ENCODE peak calls at places on chromosomes 3 and 15, in nine cellular contexts. One of them, this sample, is unnamed.
A peak's percentile ranks its signal among the peaks of the same experiment; 100 is the strongest.

GRCh38 chr3:19146685-19147650 is 1.3 kb upstream of the KCNH8 start:
- DNase-seq in naive thymus-derived CD8-positive, alpha-beta T cell: peak; percentile 73
- DNase-seq in activated CD8-positive, alpha-beta memory T cell treated with anti-CD3 and anti-CD28 coated beads for 4 hours: peak; percentile 38
- DNase-seq in GM12878: no peak
- DNase-seq in type B pancreatic cell: peak; percentile 85
- DNase-seq in OCI-M1: peak; percentile 67
- DNase-seq in cardiac muscle cell: peak; percentile 94
- DNase-seq in stimulated activated CD8-positive, alpha-beta memory T cell treated with anti-CD3 and anti-CD28 coated beads, Interleukin-12 subunit alpha, Interleukin-12 subunit beta, amount 100 ng/mL, for 1 hour: peak; percentile 33
- DNase-seq in activated CD4-positive, CD25-positive, alpha-beta regulatory T cell: no peak
- DNase-seq in this sample: no peak

GRCh38 chr15:29822685-29823459 is 604 bp upstream of the TJP1 start:
- DNase-seq in stimulated activated CD8-positive, alpha-beta memory T cell treated with anti-CD3 and anti-CD28 coated beads, Interleukin-12 subunit alpha, Interleukin-12 subunit beta, amount 100 ng/mL, for 1 hour: no peak
- DNase-seq in activated CD4-positive, CD25-positive, alpha-beta regulatory T cell: no peak
- DNase-seq in type B pancreatic cell: peak; percentile 79
- DNase-seq in naive thymus-derived CD8-positive, alpha-beta T cell: no peak
- DNase-seq in activated CD8-positive, alpha-beta memory T cell treated with anti-CD3 and anti-CD28 coated beads for 4 hours: no peak
- DNase-seq in OCI-M1: no peak
- DNase-seq in GM12878: no peak
- DNase-seq in cardiac muscle cell: peak; percentile 74
- DNase-seq in this sample: peak; percentile 14

GRCh38 chr3:40996827-40997710 is 202.2 kb upstream of the CTNNB1 start:
- DNase-seq in GM12878: no peak
- DNase-seq in stimulated activated CD8-positive, alpha-beta memory T cell treated with anti-CD3 and anti-CD28 coated beads, Interleukin-12 subunit alpha, Interleukin-12 subunit beta, amount 100 ng/mL, for 1 hour: no peak
- DNase-seq in type B pancreatic cell: no peak
- DNase-seq in activated CD4-positive, CD25-positive, alpha-beta regulatory T cell: no peak
- DNase-seq in naive thymus-derived CD8-positive, alpha-beta T cell: no peak
- DNase-seq in OCI-M1: no peak
- DNase-seq in cardiac muscle cell: peak; percentile 7
- DNase-seq in activated CD8-positive, alpha-beta memory T cell treated with anti-CD3 and anti-CD28 coated beads for 4 hours: no peak
- DNase-seq in this sample: no peak

GRCh38 chr3:64440498-64440897 is 215.2 kb upstream of the PRICKLE2 start:
- DNase-seq in GM12878: no peak
- DNase-seq in activated CD8-positive, alpha-beta memory T cell treated with anti-CD3 and anti-CD28 coated beads for 4 hours: no peak
- DNase-seq in stimulated activated CD8-positive, alpha-beta memory T cell treated with anti-CD3 and anti-CD28 coated beads, Interleukin-12 subunit alpha, Interleukin-12 subunit beta, amount 100 ng/mL, for 1 hour: no peak
- DNase-seq in cardiac muscle cell: peak; percentile 15
- DNase-seq in type B pancreatic cell: no peak
- DNase-seq in OCI-M1: no peak
- DNase-seq in naive thymus-derived CD8-positive, alpha-beta T cell: no peak
- DNase-seq in activated CD4-positive, CD25-positive, alpha-beta regulatory T cell: no peak
- DNase-seq in this sample: peak; percentile 71

GRCh38 chr15:39851505-39852082 is 68.5 kb downstream of the GPR176 start:
- DNase-seq in cardiac muscle cell: no peak
- DNase-seq in naive thymus-derived CD8-positive, alpha-beta T cell: no peak
- DNase-seq in OCI-M1: no peak
- DNase-seq in activated CD8-positive, alpha-beta memory T cell treated with anti-CD3 and anti-CD28 coated beads for 4 hours: no peak
- DNase-seq in activated CD4-positive, CD25-positive, alpha-beta regulatory T cell: no peak
- DNase-seq in GM12878: no peak
- DNase-seq in type B pancreatic cell: no peak
- DNase-seq in stimulated activated CD8-positive, alpha-beta memory T cell treated with anti-CD3 and anti-CD28 coated beads, Interleukin-12 subunit alpha, Interleukin-12 subunit beta, amount 100 ng/mL, for 1 hour: no peak
- DNase-seq in this sample: no peak

GRCh38 chr3:71421820-71422566 is 161.5 kb downstream of the FOXP1 start:
- DNase-seq in type B pancreatic cell: no peak
- DNase-seq in GM12878: peak; percentile 66
- DNase-seq in cardiac muscle cell: no peak
- DNase-seq in OCI-M1: no peak
- DNase-seq in activated CD8-positive, alpha-beta memory T cell treated with anti-CD3 and anti-CD28 coated beads for 4 hours: peak; percentile 20
- DNase-seq in naive thymus-derived CD8-positive, alpha-beta T cell: peak; percentile 69
- DNase-seq in stimulated activated CD8-positive, alpha-beta memory T cell treated with anti-CD3 and anti-CD28 coated beads, Interleukin-12 subunit alpha, Interleukin-12 subunit beta, amount 100 ng/mL, for 1 hour: no peak
- DNase-seq in activated CD4-positive, CD25-positive, alpha-beta regulatory T cell: no peak
- DNase-seq in this sample: no peak

GRCh38 chr3:58518304-58518789 is 18.6 kb downstream of the ACOX2 start:
- DNase-seq in type B pancreatic cell: no peak
- DNase-seq in activated CD4-positive, CD25-positive, alpha-beta regulatory T cell: no peak
- DNase-seq in naive thymus-derived CD8-positive, alpha-beta T cell: no peak
- DNase-seq in GM12878: no peak
- DNase-seq in cardiac muscle cell: no peak
- DNase-seq in activated CD8-positive, alpha-beta memory T cell treated with anti-CD3 and anti-CD28 coated beads for 4 hours: no peak
- DNase-seq in OCI-M1: no peak
- DNase-seq in stimulated activated CD8-positive, alpha-beta memory T cell treated with anti-CD3 and anti-CD28 coated beads, Interleukin-12 subunit alpha, Interleukin-12 subunit beta, amount 100 ng/mL, for 1 hour: no peak
- DNase-seq in this sample: no peak

GRCh38 chr3:43735618-43736017 is 44.9 kb downstream of the ABHD5 start:
- DNase-seq in GM12878: no peak
- DNase-seq in naive thymus-derived CD8-positive, alpha-beta T cell: no peak
- DNase-seq in activated CD8-positive, alpha-beta memory T cell treated with anti-CD3 and anti-CD28 coated beads for 4 hours: no peak
- DNase-seq in cardiac muscle cell: no peak
- DNase-seq in stimulated activated CD8-positive, alpha-beta memory T cell treated with anti-CD3 and anti-CD28 coated beads, Interleukin-12 subunit alpha, Interleukin-12 subunit beta, amount 100 ng/mL, for 1 hour: no peak
- DNase-seq in activated CD4-positive, CD25-positive, alpha-beta regulatory T cell: no peak
- DNase-seq in OCI-M1: no peak
- DNase-seq in type B pancreatic cell: no peak
- DNase-seq in this sample: no peak

GRCh38 chr3:62876064-62876463 is 848 bp upstream of the CADPS start:
- DNase-seq in stimulated activated CD8-positive, alpha-beta memory T cell treated with anti-CD3 and anti-CD28 coated beads, Interleukin-12 subunit alpha, Interleukin-12 subunit beta, amount 100 ng/mL, for 1 hour: no peak
- DNase-seq in activated CD4-positive, CD25-positive, alpha-beta regulatory T cell: no peak
- DNase-seq in GM12878: no peak
- DNase-seq in OCI-M1: no peak
- DNase-seq in naive thymus-derived CD8-positive, alpha-beta T cell: no peak
- DNase-seq in activated CD8-positive, alpha-beta memory T cell treated with anti-CD3 and anti-CD28 coated beads for 4 hours: no peak
- DNase-seq in cardiac muscle cell: peak; percentile 94
- DNase-seq in type B pancreatic cell: peak; percentile 76
- DNase-seq in this sample: peak; percentile 1

This sample was measured in fibroblast of the conjunctiva.